ENCODE peak calls at places on chromosomes 2 and 18, in nine cellular contexts. J, V, Z, P, N, F, T, E and Y are unnamed samples.
A peak's percentile ranks its signal among the peaks of the same experiment; 100 is the strongest.

GRCh38 chr2:169073211-169073971 is 4.0 kb downstream of the DHRS9 start:
- DNase-seq in F (no peak), N (no peak), P (no peak), Z (no peak), J (no peak), V (no peak), T (no peak), E (no peak), Y (no peak)

GRCh38 chr2:202017940-202018339 is 15.7 kb upstream of the FZD7 start:
- DNase-seq in V (no peak), F (peak; percentile 72), T (no peak), J (no peak), Z (no peak), E (no peak), P (no peak), N (no peak), Y (no peak)

GRCh38 chr2:231617059-231617926 is 24.6 kb downstream of the TEX44 start:
- DNase-seq in Z (no peak), J (no peak), P (no peak), N (no peak), F (no peak), E (no peak), T (no peak), V (no peak), Y (no peak)

GRCh38 chr2:28627722-28628480 is 123.7 kb upstream of the PPP1CB start:
- DNase-seq in T (no peak), V (no peak), J (peak; percentile 37), E (peak; percentile 48), Z (peak; percentile 13), P (no peak), F (no peak), N (no peak), Y (no peak)

GRCh38 chr2:68559692-68560091 is 83.7 kb upstream of the PROKR1 start:
- DNase-seq in E (no peak), T (no peak), V (no peak), Z (no peak), N (no peak), P (no peak), F (no peak), J (no peak), Y (no peak)

GRCh38 chr2:235149240-235149641 is 197.4 kb downstream of the SH3BP4 start:
- DNase-seq in E (no peak), J (no peak), N (no peak), F (no peak), V (no peak), T (peak; percentile 12), Z (no peak), P (no peak), Y (no peak)

GRCh38 chr2:230872968-230873669 is 8.4 kb downstream of the ITM2C start:
- DNase-seq in N (no peak), F (no peak), V (no peak), E (no peak), P (no peak), Z (no peak), T (no peak), J (no peak), Y (no peak)

GRCh38 chr2:190359896-190360376 is 16.5 kb downstream of the INPP1 start:
- DNase-seq in V (peak; percentile 74), F (peak; percentile 48), E (peak; percentile 55), J (peak; percentile 78), T (no peak), P (no peak), Z (peak; percentile 74), N (no peak), Y (no peak)

DNA sequence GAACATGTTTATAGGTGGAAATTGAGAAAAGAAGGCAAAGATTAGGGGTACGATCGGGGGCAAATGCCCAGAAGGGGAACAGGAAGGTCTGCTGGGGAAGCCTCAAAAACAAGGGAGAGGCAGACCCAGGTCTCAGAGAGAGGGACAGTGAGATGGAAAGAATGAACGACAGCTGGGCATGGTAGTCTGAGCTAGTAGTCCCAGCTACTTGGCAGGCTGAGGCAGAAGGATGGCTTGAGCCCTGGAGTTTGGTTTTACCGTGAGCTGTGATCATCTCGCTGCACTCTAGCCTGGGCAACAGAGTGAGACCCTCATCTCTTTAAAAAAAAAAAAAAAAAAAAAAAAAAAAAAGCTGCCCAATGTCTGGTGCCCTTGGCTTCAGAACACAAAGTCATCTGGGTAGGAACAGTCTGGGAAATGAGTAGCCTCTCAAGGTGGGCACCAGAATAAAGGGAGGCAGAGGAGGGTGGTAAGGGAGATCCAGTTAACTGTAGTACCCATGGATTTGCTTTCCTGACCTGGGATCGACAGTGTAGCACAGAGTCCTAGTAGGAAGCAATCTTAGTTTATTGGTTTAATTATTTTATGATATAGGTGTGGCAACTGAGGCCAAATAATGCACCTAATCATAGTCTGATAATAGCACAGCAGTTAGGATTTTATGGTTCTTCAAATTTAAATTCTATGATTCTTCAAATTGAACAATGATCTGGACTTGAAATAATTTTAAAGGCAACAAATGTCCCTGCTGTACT is 3.5 kb downstream of the RRM2 start:
- DNase-seq in E (no peak), F (no peak), Z (no peak), T (no peak), P (no peak), V (no peak), N (no peak), J (no peak), Y (no peak)
- H3K27ac ChIP-seq in E (no peak overlapping the region), F (peak overlapping the region; percentile 76), Z (no peak overlapping the region), T (no peak overlapping the region), P (no peak overlapping the region), V (no peak overlapping the region), N (no peak overlapping the region), J (no peak overlapping the region), Y (no peak overlapping the region)

GRCh38 chr18:4270016-4270415 is 185.1 kb downstream of the DLGAP1 start:
- DNase-seq in T (no peak), N (no peak), V (no peak), J (no peak), P (no peak), E (no peak), F (no peak), Z (no peak), Y (no peak)
- H3K27ac ChIP-seq in T (no peak overlapping the region), N (no peak overlapping the region), V (no peak overlapping the region), J (no peak overlapping the region), P (no peak overlapping the region), E (no peak overlapping the region), F (no peak overlapping the region), Z (no peak overlapping the region), Y (no peak overlapping the region)

DNA sequence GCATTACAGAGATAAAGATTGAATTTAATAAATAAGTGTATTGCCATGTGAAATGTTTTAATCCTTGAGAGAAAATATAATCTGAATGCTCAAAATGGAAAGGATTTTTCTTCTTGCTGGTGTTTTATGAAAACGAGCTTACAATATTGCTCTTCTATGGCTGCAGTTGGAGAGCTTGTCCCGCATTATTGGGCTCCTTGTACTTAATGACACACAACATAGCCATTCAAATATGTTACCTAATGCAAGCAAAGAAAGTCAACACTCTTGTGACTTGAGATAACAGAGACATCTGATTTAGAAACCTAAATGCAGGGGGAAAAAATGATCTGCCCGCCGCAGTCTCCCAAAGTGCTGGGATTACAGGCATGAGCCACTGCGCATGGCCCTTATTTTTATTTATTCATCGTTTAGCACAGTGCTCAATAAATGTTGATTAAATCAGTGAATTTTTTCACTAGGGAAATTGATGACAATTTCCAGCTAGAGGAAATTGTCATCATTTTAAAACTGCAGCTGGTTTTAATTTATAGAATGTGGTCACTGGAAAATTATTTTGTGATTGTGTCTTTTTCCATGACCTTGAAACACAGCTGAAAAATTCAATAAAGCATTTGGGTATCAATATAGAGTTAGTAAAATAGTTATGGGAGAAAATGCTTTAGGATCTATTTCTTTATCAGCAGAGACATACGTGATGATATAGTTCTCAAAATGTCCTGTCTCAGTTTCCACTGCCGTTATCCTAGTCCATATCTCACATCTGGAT is 2.4 kb upstream of the PRKD3 start:
- DNase-seq in Z (no peak), V (no peak), T (no peak), N (no peak), J (no peak), E (no peak), F (no peak), P (no peak), Y (no peak)
- H3K27ac ChIP-seq in Z (no peak overlapping the region), V (no peak overlapping the region), T (no peak overlapping the region), N (no peak overlapping the region), J (no peak overlapping the region), E (peak overlapping the region; percentile 93), F (peak overlapping the region; percentile 74), P (no peak overlapping the region), Y (no peak overlapping the region)

GRCh38 chr18:631560-631959 is 25.9 kb upstream of the TYMS start:
- DNase-seq in E (no peak), F (no peak), Z (no peak), V (no peak), J (no peak), N (no peak), P (no peak), T (no peak), Y (no peak)

GRCh38 chr18:629303-630150 is 27.9 kb upstream of the TYMS start:
- DNase-seq in V (no peak), T (no peak), P (no peak), Z (no peak), J (no peak), F (no peak), E (no peak), N (no peak), Y (no peak)

GRCh38 chr18:635171-635570 is 22.3 kb upstream of the TYMS start:
- DNase-seq in V (no peak), T (no peak), F (no peak), P (no peak), N (no peak), Z (no peak), J (no peak), E (no peak), Y (no peak)

DNA sequence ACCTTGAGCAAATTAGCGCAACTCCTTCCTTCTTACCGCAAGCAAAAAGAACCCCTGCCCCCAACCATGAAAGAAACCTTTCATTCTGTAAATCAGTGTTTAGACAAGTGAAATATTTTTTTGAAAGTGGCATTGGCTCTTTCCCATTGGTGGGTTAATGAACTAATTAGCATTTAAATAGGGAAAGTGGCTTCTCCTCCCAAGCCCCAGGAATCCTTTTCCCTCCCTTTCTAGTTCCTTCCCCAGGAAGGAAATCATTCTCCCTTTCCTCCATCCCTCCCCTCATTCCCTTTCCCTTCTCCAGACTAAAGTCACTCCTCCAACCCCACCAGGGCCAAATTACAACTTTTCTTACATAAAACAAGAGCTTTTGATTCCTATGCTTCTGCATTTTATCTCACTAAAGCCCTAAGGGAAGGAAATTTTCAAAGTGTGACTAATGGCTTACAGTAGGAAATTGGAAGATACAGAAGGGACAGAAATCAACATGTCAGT is 22.9 kb upstream of the TYMS start:
- DNase-seq in T (no peak), P (no peak), N (no peak), E (no peak), J (no peak), V (no peak), Z (no peak), F (no peak), Y (no peak)
- H3K27ac ChIP-seq in T (peak overlapping the region; percentile 35), P (no peak overlapping the region), N (no peak overlapping the region), E (no peak overlapping the region), J (no peak overlapping the region), V (no peak overlapping the region), Z (no peak overlapping the region), F (no peak overlapping the region), Y (peak overlapping the region; percentile 47)